ENCODE peak calls at places on chromosomes 16 and 17, in five cellular contexts. One of them, this sample, is unnamed.

GRCh38 chr16:75340715-75341500 is 89.5 kb upstream of the BCAR1 start:
- DNase-seq in stimulated activated CD4-positive, alpha-beta T cell treated with anti-CD3 and anti-CD28 coated beads, Interleukin-2, amount 100 ng/mL, for 48 hours: no peak
- DNase-seq in brain pericyte: no peak
- DNase-seq in body of pancreas: no peak
- DNase-seq in BE2C: no peak
- DNase-seq in this sample: peak

GRCh38 chr17:65674246-65675045 is 113.0 kb upstream of the AXIN2 start:
- DNase-seq in stimulated activated CD4-positive, alpha-beta T cell treated with anti-CD3 and anti-CD28 coated beads, Interleukin-2, amount 100 ng/mL, for 48 hours: no peak
- DNase-seq in brain pericyte: no peak
- DNase-seq in body of pancreas: no peak
- DNase-seq in BE2C: no peak
- DNase-seq in this sample: peak

GRCh38 chr17:61408151-61409041 is 8.8 kb downstream of the TBX2 start:
- DNase-seq in stimulated activated CD4-positive, alpha-beta T cell treated with anti-CD3 and anti-CD28 coated beads, Interleukin-2, amount 100 ng/mL, for 48 hours: no peak
- DNase-seq in brain pericyte: no peak
- DNase-seq in body of pancreas: no peak
- DNase-seq in BE2C: peak
- DNase-seq in this sample: no peak

GRCh38 chr17:71110326-71110725 is 941.0 kb downstream of the KCNJ2 start:
- DNase-seq in stimulated activated CD4-positive, alpha-beta T cell treated with anti-CD3 and anti-CD28 coated beads, Interleukin-2, amount 100 ng/mL, for 48 hours: no peak
- DNase-seq in brain pericyte: no peak
- DNase-seq in body of pancreas: no peak
- DNase-seq in BE2C: no peak
- DNase-seq in this sample: no peak

GRCh38 chr16:14407786-14408399 is 222.2 kb downstream of the PARN start:
- DNase-seq in stimulated activated CD4-positive, alpha-beta T cell treated with anti-CD3 and anti-CD28 coated beads, Interleukin-2, amount 100 ng/mL, for 48 hours: no peak
- DNase-seq in brain pericyte: no peak
- DNase-seq in body of pancreas: no peak
- DNase-seq in BE2C: no peak
- DNase-seq in this sample: no peak

GRCh38 chr17:78901806-78902205 is 1.2 kb downstream of the CEP295NL start:
- DNase-seq in stimulated activated CD4-positive, alpha-beta T cell treated with anti-CD3 and anti-CD28 coated beads, Interleukin-2, amount 100 ng/mL, for 48 hours: no peak
- DNase-seq in brain pericyte: no peak
- DNase-seq in body of pancreas: no peak
- DNase-seq in BE2C: no peak
- DNase-seq in this sample: no peak

GRCh38 chr17:9230346-9230745 is 209.0 kb downstream of the NTN1 start:
- DNase-seq in stimulated activated CD4-positive, alpha-beta T cell treated with anti-CD3 and anti-CD28 coated beads, Interleukin-2, amount 100 ng/mL, for 48 hours: no peak
- DNase-seq in brain pericyte: no peak
- DNase-seq in body of pancreas: no peak
- DNase-seq in BE2C: no peak
- DNase-seq in this sample: peak

GRCh38 chr17:82720204-82720603 is 3.7 kb downstream of the FN3KRP start:
- DNase-seq in stimulated activated CD4-positive, alpha-beta T cell treated with anti-CD3 and anti-CD28 coated beads, Interleukin-2, amount 100 ng/mL, for 48 hours: no peak
- DNase-seq in brain pericyte: no peak
- DNase-seq in body of pancreas: no peak
- DNase-seq in BE2C: no peak
- DNase-seq in this sample: no peak

GRCh38 chr17:73478768-73479424 is 165.3 kb downstream of the SDK2 start:
- DNase-seq in stimulated activated CD4-positive, alpha-beta T cell treated with anti-CD3 and anti-CD28 coated beads, Interleukin-2, amount 100 ng/mL, for 48 hours: no peak
- DNase-seq in brain pericyte: no peak
- DNase-seq in body of pancreas: no peak
- DNase-seq in BE2C: no peak
- DNase-seq in this sample: no peak

GRCh38 chr17:19405114-19405513 is 5.9 kb upstream of the RNF112 start:
- DNase-seq in stimulated activated CD4-positive, alpha-beta T cell treated with anti-CD3 and anti-CD28 coated beads, Interleukin-2, amount 100 ng/mL, for 48 hours: no peak
- DNase-seq in brain pericyte: no peak
- DNase-seq in body of pancreas: no peak
- DNase-seq in BE2C: no peak
- DNase-seq in this sample: no peak

GRCh38 chr17:489758-490329 is 137.2 kb upstream of the RPH3AL start:
- DNase-seq in stimulated activated CD4-positive, alpha-beta T cell treated with anti-CD3 and anti-CD28 coated beads, Interleukin-2, amount 100 ng/mL, for 48 hours: peak
- DNase-seq in brain pericyte: no peak
- DNase-seq in body of pancreas: peak
- DNase-seq in BE2C: peak
- DNase-seq in this sample: peak

GRCh38 chr16:54062361-54063346 is 223.9 kb downstream of the IRX3 start:
- DNase-seq in stimulated activated CD4-positive, alpha-beta T cell treated with anti-CD3 and anti-CD28 coated beads, Interleukin-2, amount 100 ng/mL, for 48 hours: no peak
- DNase-seq in brain pericyte: no peak
- DNase-seq in body of pancreas: no peak
- DNase-seq in BE2C: peak
- DNase-seq in this sample: no peak

GRCh38 chr16:12257926-12258561 is 281.5 kb downstream of the SNX29 start:
- DNase-seq in stimulated activated CD4-positive, alpha-beta T cell treated with anti-CD3 and anti-CD28 coated beads, Interleukin-2, amount 100 ng/mL, for 48 hours: no peak
- DNase-seq in brain pericyte: no peak
- DNase-seq in body of pancreas: peak
- DNase-seq in BE2C: peak
- DNase-seq in this sample: no peak